ENCODE peak calls at places on chromosomes 13 and 19, in seven cellular contexts. One of them, this sample, is unnamed.

GRCh38 chr19:18894254-18895037 is 1.5 kb downstream of the CERS1 start:
- DNase-seq in endothelial cell of umbilical vein: no peak
- DNase-seq in astrocyte of the cerebellum: no peak
- DNase-seq in HT-29: no peak
- DNase-seq in CD4-positive, CD25-positive, alpha-beta regulatory T cell: no peak
- DNase-seq in AG10803: no peak
- DNase-seq in cardiac fibroblast: peak; percentile 68
- DNase-seq in this sample: no peak

GRCh38 chr19:7909471-7910067 is 5.1 kb upstream of the TGFBR3L start:
- DNase-seq in AG10803: no peak
- DNase-seq in endothelial cell of umbilical vein: no peak
- DNase-seq in HT-29: no peak
- DNase-seq in astrocyte of the cerebellum: no peak
- DNase-seq in cardiac fibroblast: no peak
- DNase-seq in CD4-positive, CD25-positive, alpha-beta regulatory T cell: no peak
- DNase-seq in this sample: no peak

GRCh38 chr19:13604902-13605586 is 98.8 kb upstream of the CACNA1A start:
- DNase-seq in AG10803: no peak
- DNase-seq in cardiac fibroblast: no peak
- DNase-seq in endothelial cell of umbilical vein: no peak
- DNase-seq in HT-29: no peak
- DNase-seq in CD4-positive, CD25-positive, alpha-beta regulatory T cell: no peak
- DNase-seq in astrocyte of the cerebellum: no peak
- DNase-seq in this sample: no peak

GRCh38 chr13:51840141-51840540 is 4.8 kb downstream of the TMEM272 start:
- DNase-seq in endothelial cell of umbilical vein: no peak
- DNase-seq in CD4-positive, CD25-positive, alpha-beta regulatory T cell: no peak
- DNase-seq in AG10803: no peak
- DNase-seq in cardiac fibroblast: no peak
- DNase-seq in HT-29: no peak
- DNase-seq in astrocyte of the cerebellum: no peak
- DNase-seq in this sample: no peak

GRCh38 chr13:99442273-99442895 is 58.9 kb upstream of the TM9SF2 start:
- DNase-seq in AG10803: peak; percentile 46
- DNase-seq in cardiac fibroblast: peak; percentile 68
- DNase-seq in endothelial cell of umbilical vein: peak; percentile 58
- DNase-seq in HT-29: peak; percentile 75
- DNase-seq in CD4-positive, CD25-positive, alpha-beta regulatory T cell: peak; percentile 74
- DNase-seq in astrocyte of the cerebellum: peak; percentile 38
- DNase-seq in this sample: peak; percentile 55

GRCh38 chr19:41932259-41933130 is 4.2 kb upstream of the ERFL start:
- DNase-seq in cardiac fibroblast: no peak
- DNase-seq in astrocyte of the cerebellum: no peak
- DNase-seq in HT-29: no peak
- DNase-seq in endothelial cell of umbilical vein: no peak
- DNase-seq in CD4-positive, CD25-positive, alpha-beta regulatory T cell: no peak
- DNase-seq in AG10803: no peak
- DNase-seq in this sample: no peak

GRCh38 chr19:13134626-13135025 is 15.5 kb downstream of the STX10 start:
- DNase-seq in HT-29: no peak
- DNase-seq in CD4-positive, CD25-positive, alpha-beta regulatory T cell: no peak
- DNase-seq in endothelial cell of umbilical vein: no peak
- DNase-seq in astrocyte of the cerebellum: no peak
- DNase-seq in AG10803: no peak
- DNase-seq in cardiac fibroblast: no peak
- DNase-seq in this sample: no peak

GRCh38 chr19:4149518-4150288 is 3.7 kb upstream of the CREB3L3 start:
- DNase-seq in endothelial cell of umbilical vein: no peak
- DNase-seq in cardiac fibroblast: peak; percentile 32
- DNase-seq in CD4-positive, CD25-positive, alpha-beta regulatory T cell: no peak
- DNase-seq in AG10803: no peak
- DNase-seq in HT-29: no peak
- DNase-seq in astrocyte of the cerebellum: no peak
- DNase-seq in this sample: no peak

GRCh38 chr19:43474487-43474886 is 9.1 kb upstream of the LYPD3 start:
- DNase-seq in CD4-positive, CD25-positive, alpha-beta regulatory T cell: no peak
- DNase-seq in cardiac fibroblast: no peak
- DNase-seq in AG10803: no peak
- DNase-seq in astrocyte of the cerebellum: no peak
- DNase-seq in HT-29: no peak
- DNase-seq in endothelial cell of umbilical vein: no peak
- DNase-seq in this sample: no peak

GRCh38 chr13:31477961-31478360 is 261.4 kb upstream of the RXFP2 start:
- DNase-seq in endothelial cell of umbilical vein: no peak
- DNase-seq in AG10803: peak; percentile 79
- DNase-seq in CD4-positive, CD25-positive, alpha-beta regulatory T cell: no peak
- DNase-seq in cardiac fibroblast: peak; percentile 38
- DNase-seq in HT-29: no peak
- DNase-seq in astrocyte of the cerebellum: peak; percentile 39
- DNase-seq in this sample: no peak

GRCh38 chr13:40537146-40537895 is 129.1 kb downstream of the FOXO1 start:
- DNase-seq in endothelial cell of umbilical vein: no peak
- DNase-seq in AG10803: no peak
- DNase-seq in cardiac fibroblast: no peak
- DNase-seq in CD4-positive, CD25-positive, alpha-beta regulatory T cell: no peak
- DNase-seq in HT-29: no peak
- DNase-seq in astrocyte of the cerebellum: no peak
- DNase-seq in this sample: no peak

GRCh38 chr13:99320693-99321481 is 13.7 kb upstream of the GPR183 start:
- DNase-seq in HT-29: peak; percentile 68
- DNase-seq in CD4-positive, CD25-positive, alpha-beta regulatory T cell: no peak
- DNase-seq in AG10803: peak; percentile 88
- DNase-seq in cardiac fibroblast: peak; percentile 91
- DNase-seq in endothelial cell of umbilical vein: peak; percentile 93
- DNase-seq in astrocyte of the cerebellum: peak; percentile 86
- DNase-seq in this sample: peak; percentile 64

GRCh38 chr19:40717880-40718773 is 1.2 kb downstream of the ITPKC start:
- DNase-seq in CD4-positive, CD25-positive, alpha-beta regulatory T cell: no peak
- DNase-seq in cardiac fibroblast: peak; percentile 36
- DNase-seq in AG10803: peak; percentile 18
- DNase-seq in endothelial cell of umbilical vein: peak; percentile 18
- DNase-seq in HT-29: peak; percentile 68
- DNase-seq in astrocyte of the cerebellum: no peak
- DNase-seq in this sample: no peak

GRCh38 chr13:88958821-88959220 is 1287.7 kb downstream of the SLITRK5 start:
- DNase-seq in astrocyte of the cerebellum: peak; percentile 36
- DNase-seq in HT-29: no peak
- DNase-seq in cardiac fibroblast: no peak
- DNase-seq in AG10803: no peak
- DNase-seq in CD4-positive, CD25-positive, alpha-beta regulatory T cell: no peak
- DNase-seq in endothelial cell of umbilical vein: no peak
- DNase-seq in this sample: no peak

GRCh38 chr13:80141114-80141849 is 199.6 kb downstream of the SPRY2 start:
- DNase-seq in astrocyte of the cerebellum: peak; percentile 90
- DNase-seq in HT-29: no peak
- DNase-seq in endothelial cell of umbilical vein: peak; percentile 19
- DNase-seq in CD4-positive, CD25-positive, alpha-beta regulatory T cell: no peak
- DNase-seq in cardiac fibroblast: peak; percentile 95
- DNase-seq in AG10803: peak; percentile 64
- DNase-seq in this sample: no peak

GRCh38 chr13:93224545-93224944 is 2.1 kb upstream of the GPC6 start:
- DNase-seq in CD4-positive, CD25-positive, alpha-beta regulatory T cell: no peak
- DNase-seq in cardiac fibroblast: peak; percentile 60
- DNase-seq in AG10803: peak; percentile 84
- DNase-seq in HT-29: no peak
- DNase-seq in endothelial cell of umbilical vein: no peak
- DNase-seq in astrocyte of the cerebellum: no peak
- DNase-seq in this sample: no peak

GRCh38 chr19:48244289-48244688 is 11.4 kb downstream of the CARD8 start:
- DNase-seq in AG10803: no peak
- DNase-seq in endothelial cell of umbilical vein: peak; percentile 82
- DNase-seq in HT-29: no peak
- DNase-seq in astrocyte of the cerebellum: no peak
- DNase-seq in cardiac fibroblast: peak; percentile 28
- DNase-seq in CD4-positive, CD25-positive, alpha-beta regulatory T cell: peak; percentile 79
- DNase-seq in this sample: peak; percentile 53